ENCODE peak calls at places on chromosomes 3 and 15, in eight cellular contexts. One of them, this sample, is unnamed.

GRCh38 chr3:58004972-58005371 is 3.2 kb upstream of the FLNB start:
- DNase-seq in left lung: no peak
- DNase-seq in left ventricle myocardium inferior: no peak
- DNase-seq in A549: no peak
- DNase-seq in lower leg skin: no peak
- DNase-seq in Peyer's patch: peak; percentile 62
- DNase-seq in psoas muscle: no peak
- DNase-seq in ovary: no peak
- DNase-seq in this sample: no peak

GRCh38 chr3:73926360-73927202 is 301.8 kb upstream of the PDZRN3 start:
- DNase-seq in left lung: no peak
- DNase-seq in left ventricle myocardium inferior: no peak
- DNase-seq in A549: no peak
- DNase-seq in lower leg skin: no peak
- DNase-seq in Peyer's patch: no peak
- DNase-seq in psoas muscle: no peak
- DNase-seq in ovary: no peak
- DNase-seq in this sample: no peak

GRCh38 chr3:44906997-44907396 is 32.6 kb downstream of the TGM4 start:
- DNase-seq in left lung: no peak
- DNase-seq in left ventricle myocardium inferior: no peak
- DNase-seq in A549: no peak
- DNase-seq in lower leg skin: no peak
- DNase-seq in Peyer's patch: peak; percentile 13
- DNase-seq in psoas muscle: no peak
- DNase-seq in ovary: no peak
- DNase-seq in this sample: no peak

GRCh38 chr3:125110876-125111480 is 55.2 kb upstream of the HEG1 start:
- DNase-seq in left lung: no peak
- DNase-seq in left ventricle myocardium inferior: no peak
- DNase-seq in A549: no peak
- DNase-seq in lower leg skin: no peak
- DNase-seq in Peyer's patch: no peak
- DNase-seq in psoas muscle: no peak
- DNase-seq in ovary: no peak
- DNase-seq in this sample: no peak

GRCh38 chr3:112585782-112586181 is 23.9 kb downstream of the SLC35A5 start:
- DNase-seq in left lung: no peak
- DNase-seq in left ventricle myocardium inferior: no peak
- DNase-seq in A549: no peak
- DNase-seq in lower leg skin: no peak
- DNase-seq in Peyer's patch: no peak
- DNase-seq in psoas muscle: no peak
- DNase-seq in ovary: no peak
- DNase-seq in this sample: no peak

GRCh38 chr3:17755836-17756235 is 13.4 kb upstream of the TBC1D5 start:
- DNase-seq in left lung: no peak
- DNase-seq in left ventricle myocardium inferior: no peak
- DNase-seq in A549: no peak
- DNase-seq in lower leg skin: no peak
- DNase-seq in Peyer's patch: no peak
- DNase-seq in psoas muscle: no peak
- DNase-seq in ovary: no peak
- DNase-seq in this sample: no peak

GRCh38 chr3:124620600-124621063 is 109.6 kb upstream of the UMPS start:
- DNase-seq in left lung: no peak
- DNase-seq in left ventricle myocardium inferior: no peak
- DNase-seq in A549: peak; percentile 63
- DNase-seq in lower leg skin: no peak
- DNase-seq in Peyer's patch: peak; percentile 88
- DNase-seq in psoas muscle: no peak
- DNase-seq in ovary: peak; percentile 35
- DNase-seq in this sample: no peak

GRCh38 chr3:50600841-50601591 is 10.6 kb downstream of the CISH start:
- DNase-seq in left lung: peak; percentile 98
- DNase-seq in left ventricle myocardium inferior: peak; percentile 97
- DNase-seq in A549: peak; percentile 89
- DNase-seq in lower leg skin: peak; percentile 99
- DNase-seq in Peyer's patch: peak; percentile 95
- DNase-seq in psoas muscle: peak; percentile 97
- DNase-seq in ovary: peak; percentile 97
- DNase-seq in this sample: peak; percentile 71

GRCh38 chr3:151230644-151231043 is 27.6 kb upstream of the GPR171 start:
- DNase-seq in left lung: no peak
- DNase-seq in left ventricle myocardium inferior: no peak
- DNase-seq in A549: no peak
- DNase-seq in lower leg skin: no peak
- DNase-seq in Peyer's patch: no peak
- DNase-seq in psoas muscle: no peak
- DNase-seq in ovary: no peak
- DNase-seq in this sample: no peak

GRCh38 chr3:53581671-53582070 is 87.3 kb downstream of the CACNA1D start:
- DNase-seq in left lung: no peak
- DNase-seq in left ventricle myocardium inferior: no peak
- DNase-seq in A549: no peak
- DNase-seq in lower leg skin: no peak
- DNase-seq in Peyer's patch: no peak
- DNase-seq in psoas muscle: no peak
- DNase-seq in ovary: no peak
- DNase-seq in this sample: no peak

GRCh38 chr3:152100491-152101086 is 168.1 kb upstream of the MBNL1 start:
- DNase-seq in left lung: no peak
- DNase-seq in left ventricle myocardium inferior: no peak
- DNase-seq in A549: no peak
- DNase-seq in lower leg skin: no peak
- DNase-seq in Peyer's patch: no peak
- DNase-seq in psoas muscle: no peak
- DNase-seq in ovary: no peak
- DNase-seq in this sample: no peak

GRCh38 chr15:39880718-39881387 is 39.2 kb downstream of the GPR176 start:
- DNase-seq in left lung: no peak
- DNase-seq in left ventricle myocardium inferior: no peak
- DNase-seq in A549: no peak
- DNase-seq in lower leg skin: no peak
- DNase-seq in Peyer's patch: no peak
- DNase-seq in psoas muscle: no peak
- DNase-seq in ovary: no peak
- DNase-seq in this sample: no peak

GRCh38 chr3:11847607-11848006 is 922 bp upstream of the TAMM41 start:
- DNase-seq in left lung: no peak
- DNase-seq in left ventricle myocardium inferior: no peak
- DNase-seq in A549: no peak
- DNase-seq in lower leg skin: no peak
- DNase-seq in Peyer's patch: no peak
- DNase-seq in psoas muscle: no peak
- DNase-seq in ovary: no peak
- DNase-seq in this sample: no peak

GRCh38 chr3:67648701-67649100 is 5.7 kb downstream of the SUCLG2 start:
- DNase-seq in left lung: no peak
- DNase-seq in left ventricle myocardium inferior: no peak
- DNase-seq in A549: no peak
- DNase-seq in lower leg skin: no peak
- DNase-seq in Peyer's patch: no peak
- DNase-seq in psoas muscle: no peak
- DNase-seq in ovary: no peak
- DNase-seq in this sample: no peak

GRCh38 chr3:49177073-49177472 is 5.7 kb downstream of the KLHDC8B start:
- DNase-seq in left lung: no peak
- DNase-seq in left ventricle myocardium inferior: no peak
- DNase-seq in A549: no peak
- DNase-seq in lower leg skin: no peak
- DNase-seq in Peyer's patch: no peak
- DNase-seq in psoas muscle: no peak
- DNase-seq in ovary: no peak
- DNase-seq in this sample: no peak

GRCh38 chr15:23690450-23690852 is 3.3 kb upstream of the NDN start:
- DNase-seq in left lung: no peak
- DNase-seq in left ventricle myocardium inferior: peak; percentile 50
- DNase-seq in A549: no peak
- DNase-seq in lower leg skin: no peak
- DNase-seq in Peyer's patch: peak; percentile 53
- DNase-seq in psoas muscle: peak; percentile 52
- DNase-seq in ovary: peak; percentile 91
- DNase-seq in this sample: no peak

GRCh38 chr3:13647314-13648059 is 98.6 kb downstream of the FBLN2 start:
- DNase-seq in left lung: peak; percentile 47
- DNase-seq in left ventricle myocardium inferior: no peak
- DNase-seq in A549: no peak
- DNase-seq in lower leg skin: no peak
- DNase-seq in Peyer's patch: no peak
- DNase-seq in psoas muscle: no peak
- DNase-seq in ovary: no peak
- DNase-seq in this sample: no peak

GRCh38 chr3:186354100-186354499 is 7.9 kb downstream of the DGKG start:
- DNase-seq in left lung: no peak
- DNase-seq in left ventricle myocardium inferior: no peak
- DNase-seq in A549: no peak
- DNase-seq in lower leg skin: no peak
- DNase-seq in Peyer's patch: no peak
- DNase-seq in psoas muscle: no peak
- DNase-seq in ovary: no peak
- DNase-seq in this sample: no peak

GRCh38 chr15:100241572-100242479 is 99.9 kb downstream of the ADAMTS17 start:
- DNase-seq in left lung: no peak
- DNase-seq in left ventricle myocardium inferior: no peak
- DNase-seq in A549: peak; percentile 83
- DNase-seq in lower leg skin: no peak
- DNase-seq in Peyer's patch: no peak
- DNase-seq in psoas muscle: peak; percentile 41
- DNase-seq in ovary: peak; percentile 62
- DNase-seq in this sample: no peak

GRCh38 chr3:99638244-99638948 is at the start of gene COL8A1:
- DNase-seq in left lung: peak; percentile 87
- DNase-seq in left ventricle myocardium inferior: peak; percentile 67
- DNase-seq in A549: no peak
- DNase-seq in lower leg skin: no peak
- DNase-seq in Peyer's patch: no peak
- DNase-seq in psoas muscle: peak; percentile 52
- DNase-seq in ovary: peak; percentile 62
- DNase-seq in this sample: peak; percentile 33

GRCh38 chr15:83659011-83659811 is 5.3 kb downstream of the ADAMTSL3 start:
- DNase-seq in left lung: no peak
- DNase-seq in left ventricle myocardium inferior: peak; percentile 66
- DNase-seq in A549: no peak
- DNase-seq in lower leg skin: no peak
- DNase-seq in Peyer's patch: no peak
- DNase-seq in psoas muscle: peak; percentile 67
- DNase-seq in ovary: no peak
- DNase-seq in this sample: no peak

GRCh38 chr15:91520848-91521247 is 332.7 kb upstream of the SLCO3A1 start:
- DNase-seq in left lung: no peak
- DNase-seq in left ventricle myocardium inferior: no peak
- DNase-seq in A549: no peak
- DNase-seq in lower leg skin: no peak
- DNase-seq in Peyer's patch: no peak
- DNase-seq in psoas muscle: no peak
- DNase-seq in ovary: no peak
- DNase-seq in this sample: no peak

GRCh38 chr3:16884748-16885587 is at the start of gene PLCL2:
- DNase-seq in left lung: peak; percentile 92
- DNase-seq in left ventricle myocardium inferior: peak; percentile 54
- DNase-seq in A549: peak; percentile 46
- DNase-seq in lower leg skin: peak; percentile 87
- DNase-seq in Peyer's patch: peak; percentile 82
- DNase-seq in psoas muscle: peak; percentile 56
- DNase-seq in ovary: peak; percentile 45
- DNase-seq in this sample: no peak

GRCh38 chr3:25604107-25604805 is 60.5 kb downstream of the TOP2B start:
- DNase-seq in left lung: no peak
- DNase-seq in left ventricle myocardium inferior: no peak
- DNase-seq in A549: peak; percentile 34
- DNase-seq in lower leg skin: no peak
- DNase-seq in Peyer's patch: no peak
- DNase-seq in psoas muscle: no peak
- DNase-seq in ovary: no peak
- DNase-seq in this sample: no peak

GRCh38 chr3:44865272-44866005 is 3.7 kb downstream of the TMEM42 start:
- DNase-seq in left lung: no peak
- DNase-seq in left ventricle myocardium inferior: no peak
- DNase-seq in A549: no peak
- DNase-seq in lower leg skin: peak; percentile 45
- DNase-seq in Peyer's patch: no peak
- DNase-seq in psoas muscle: no peak
- DNase-seq in ovary: no peak
- DNase-seq in this sample: no peak

DNA sequence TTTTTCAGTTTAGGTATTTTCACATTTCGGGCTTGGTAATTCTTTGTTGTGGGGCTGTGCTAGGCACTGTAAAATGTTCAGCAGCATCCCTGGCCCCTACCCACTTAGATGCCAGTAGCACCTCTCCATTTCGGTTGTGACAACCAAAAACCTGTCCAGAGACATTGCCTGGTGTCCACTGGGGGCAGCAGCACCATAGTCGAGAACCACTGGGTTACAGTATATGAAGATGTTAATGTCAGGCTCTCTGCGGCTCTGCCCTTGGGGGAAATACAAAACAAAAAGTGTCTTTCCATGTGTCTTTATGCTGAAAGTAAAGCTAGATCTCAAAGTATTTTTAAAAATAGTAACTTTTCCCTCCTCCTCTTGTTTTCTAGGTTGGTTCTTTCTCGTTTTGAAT is 177.2 kb downstream of the ITPR1 start:
- DNase-seq in left lung: no peak
- DNase-seq in left ventricle myocardium inferior: no peak
- DNase-seq in A549: peak; percentile 35
- DNase-seq in lower leg skin: no peak
- DNase-seq in Peyer's patch: no peak
- DNase-seq in psoas muscle: no peak
- DNase-seq in ovary: no peak
- DNase-seq in this sample: no peak
- TF ChIP-seq CTCF in left lung: no peak
- TF ChIP-seq CTCF in left ventricle myocardium inferior: peak; percentile 35
- TF ChIP-seq CTCF in A549: peak; percentile 41
- TF ChIP-seq CTCF in lower leg skin: no peak
- TF ChIP-seq CTCF in Peyer's patch: no peak
- TF ChIP-seq CTCF in psoas muscle: no peak
- TF ChIP-seq CTCF in ovary: no peak
- TF ChIP-seq CTCF in this sample: no peak

GRCh38 chr15:65414841-65415621 is 7.7 kb downstream of the IGDCC4 start:
- DNase-seq in left lung: no peak
- DNase-seq in left ventricle myocardium inferior: peak; percentile 49
- DNase-seq in A549: peak; percentile 68
- DNase-seq in lower leg skin: no peak
- DNase-seq in Peyer's patch: no peak
- DNase-seq in psoas muscle: peak; percentile 56
- DNase-seq in ovary: peak; percentile 31
- DNase-seq in this sample: no peak
- TF ChIP-seq CTCF in left lung: no peak
- TF ChIP-seq CTCF in left ventricle myocardium inferior: no peak
- TF ChIP-seq CTCF in A549: no peak
- TF ChIP-seq CTCF in lower leg skin: no peak
- TF ChIP-seq CTCF in Peyer's patch: no peak
- TF ChIP-seq CTCF in psoas muscle: peak; percentile 11
- TF ChIP-seq CTCF in ovary: no peak
- TF ChIP-seq CTCF in this sample: no peak

GRCh38 chr3:2713923-2714322 is 396.3 kb downstream of the IL5RA start:
- DNase-seq in left lung: no peak
- DNase-seq in left ventricle myocardium inferior: no peak
- DNase-seq in A549: no peak
- DNase-seq in lower leg skin: no peak
- DNase-seq in Peyer's patch: no peak
- DNase-seq in psoas muscle: no peak
- DNase-seq in ovary: no peak
- DNase-seq in this sample: no peak
- TF ChIP-seq CTCF in left lung: peak; percentile 27
- TF ChIP-seq CTCF in left ventricle myocardium inferior: peak; percentile 34
- TF ChIP-seq CTCF in A549: peak; percentile 12
- TF ChIP-seq CTCF in lower leg skin: no peak
- TF ChIP-seq CTCF in Peyer's patch: no peak
- TF ChIP-seq CTCF in psoas muscle: no peak
- TF ChIP-seq CTCF in ovary: no peak
- TF ChIP-seq CTCF in this sample: no peak

GRCh38 chr3:86173401-86173800 is 817.5 kb downstream of the VGLL3 start:
- DNase-seq in left lung: no peak
- DNase-seq in left ventricle myocardium inferior: no peak
- DNase-seq in A549: no peak
- DNase-seq in lower leg skin: no peak
- DNase-seq in Peyer's patch: no peak
- DNase-seq in psoas muscle: no peak
- DNase-seq in ovary: no peak
- DNase-seq in this sample: no peak
- TF ChIP-seq CTCF in left lung: no peak
- TF ChIP-seq CTCF in left ventricle myocardium inferior: no peak
- TF ChIP-seq CTCF in A549: no peak
- TF ChIP-seq CTCF in lower leg skin: no peak
- TF ChIP-seq CTCF in Peyer's patch: no peak
- TF ChIP-seq CTCF in psoas muscle: no peak
- TF ChIP-seq CTCF in ovary: no peak
- TF ChIP-seq CTCF in this sample: no peak

This sample was measured in omental fat pad.